ENCODE peak calls at places on chromosomes 4 and X, in six cellular contexts. N is pancreas, E is GM12865, C is K562, U is fibroblast of the aortic adventitia, J is right atrium auricular region. O is an unnamed sample.
A peak's percentile ranks its signal among the peaks of the same experiment; 100 is the strongest.

GRCh38 chr4:129145222-129145730 is 49.3 kb downstream of the C4orf33 start:
- DNase-seq in N (no peak), E (no peak), C (no peak), U (no peak), J (no peak), O (no peak)

GRCh38 chr4:114879916-114880315 is 233.5 kb downstream of the NDST4 start:
- DNase-seq in N (no peak), E (no peak), C (no peak), U (no peak), J (no peak), O (no peak)

GRCh38 chrX:22164770-22165388 is 107.8 kb upstream of the CBLL2 start:
- DNase-seq in N (no peak), E (no peak), C (no peak), U (peak; percentile 28), J (no peak), O (no peak)

GRCh38 chr4:141637565-141637964 is 1.2 kb downstream of the IL15 start:
- DNase-seq in N (no peak), E (peak; percentile 65), C (no peak), U (peak; percentile 31), J (no peak), O (no peak)

GRCh38 chr4:146235654-146236570 is 21.6 kb downstream of the REELD1 start:
- DNase-seq in N (no peak), E (no peak), C (no peak), U (no peak), J (no peak), O (peak; percentile 28)

GRCh38 chr4:54499308-54500074 is 158.3 kb upstream of the KIT start:
- DNase-seq in N (no peak), E (no peak), C (no peak), U (no peak), J (no peak), O (no peak)

GRCh38 chrX:24268786-24269185 is 45.1 kb downstream of the SUPT20HL2 start:
- DNase-seq in N (no peak), E (no peak), C (no peak), U (no peak), J (no peak), O (no peak)

GRCh38 chr4:148004228-148004813 is 272.4 kb downstream of the ARHGAP10 start:
- DNase-seq in N (no peak), E (peak; percentile 26), C (no peak), U (peak; percentile 60), J (no peak), O (peak; percentile 31)

GRCh38 chr4:166309286-166309685 is 436.2 kb downstream of the TLL1 start:
- DNase-seq in N (no peak), E (no peak), C (no peak), U (no peak), J (no peak), O (no peak)

GRCh38 chrX:131704136-131704695 is 160.3 kb downstream of the OR13H1 start:
- DNase-seq in N (peak; percentile 87), E (peak; percentile 34), C (no peak), U (peak; percentile 96), J (peak; percentile 76), O (no peak)

GRCh38 chr4:87543835-87544461 is 14.8 kb upstream of the SPARCL1 start:
- DNase-seq in N (no peak), E (peak; percentile 11), C (peak; percentile 14), U (peak; percentile 75), J (no peak), O (no peak)

GRCh38 chr4:183132081-183132480 is 33.0 kb downstream of the WWC2 start:
- DNase-seq in N (no peak), E (no peak), C (no peak), U (no peak), J (no peak), O (no peak)

GRCh38 chr4:106320235-106320634 is 3.9 kb downstream of the AIMP1 start:
- DNase-seq in N (no peak), E (no peak), C (no peak), U (no peak), J (no peak), O (no peak)

GRCh38 chr4:106317815-106318214 is 1.5 kb downstream of the AIMP1 start:
- DNase-seq in N (no peak), E (no peak), C (no peak), U (no peak), J (no peak), O (no peak)

GRCh38 chr4:106316773-106317409 is 541 bp downstream of the AIMP1 start:
- DNase-seq in N (no peak), E (peak; percentile 8), C (peak; percentile 25), U (no peak), J (no peak), O (no peak)

GRCh38 chr4:106315968-106316772 is at the start of the genes AIMP1 and TBCK:
- DNase-seq in N (peak; percentile 90), E (peak; percentile 94), C (peak; percentile 78), U (peak; percentile 92), J (peak; percentile 92), O (peak; percentile 87)

GRCh38 chr4:106318511-106318910 is 2.2 kb downstream of the AIMP1 start:
- DNase-seq in N (no peak), E (no peak), C (no peak), U (no peak), J (no peak), O (no peak)
- H3K4me3 ChIP-seq in N (no peak overlapping the region), E (no peak overlapping the region), C (no peak overlapping the region), U (no peak overlapping the region), J (no peak overlapping the region), O (no peak overlapping the region)

GRCh38 chr4:7960790-7961655 is 21.4 kb upstream of the AFAP1 start:
- DNase-seq in N (no peak), E (peak; percentile 41), C (no peak), U (peak; percentile 100), J (no peak), O (no peak)
- H3K4me3 ChIP-seq in N (no peak overlapping the region), E (no peak overlapping the region), C (no peak overlapping the region), U (no peak overlapping the region), J (no peak overlapping the region), O (no peak overlapping the region)

GRCh38 chrX:1389993-1390285 is 2.0 kb downstream of the SLC25A6 start:
- DNase-seq in N (peak; percentile 11), E (no peak), C (no peak), U (no peak), J (peak; percentile 34), O (no peak)
- H3K4me3 ChIP-seq in N (peak overlapping the region; percentile 14), E (no peak overlapping the region), C (peak overlapping the region; percentile 86), U (no peak overlapping the region), J (no peak overlapping the region), O (no peak overlapping the region)

GRCh38 chr4:153929651-153930050 is 140.8 kb upstream of the SFRP2 start:
- DNase-seq in N (no peak), E (no peak), C (no peak), U (no peak), J (no peak), O (no peak)
- H3K4me3 ChIP-seq in N (no peak overlapping the region), E (no peak overlapping the region), C (no peak overlapping the region), U (peak overlapping the region; percentile 25), J (no peak overlapping the region), O (no peak overlapping the region)

GRCh38 chr4:153790962-153791551 is 2.2 kb upstream of the SFRP2 start:
- DNase-seq in N (peak; percentile 76), E (no peak), C (no peak), U (no peak), J (no peak), O (no peak)
- H3K4me3 ChIP-seq in N (peak overlapping the region; percentile 39), E (no peak overlapping the region), C (no peak overlapping the region), U (peak overlapping the region; percentile 5), J (peak overlapping the region; percentile 31), O (no peak overlapping the region)

DNA sequence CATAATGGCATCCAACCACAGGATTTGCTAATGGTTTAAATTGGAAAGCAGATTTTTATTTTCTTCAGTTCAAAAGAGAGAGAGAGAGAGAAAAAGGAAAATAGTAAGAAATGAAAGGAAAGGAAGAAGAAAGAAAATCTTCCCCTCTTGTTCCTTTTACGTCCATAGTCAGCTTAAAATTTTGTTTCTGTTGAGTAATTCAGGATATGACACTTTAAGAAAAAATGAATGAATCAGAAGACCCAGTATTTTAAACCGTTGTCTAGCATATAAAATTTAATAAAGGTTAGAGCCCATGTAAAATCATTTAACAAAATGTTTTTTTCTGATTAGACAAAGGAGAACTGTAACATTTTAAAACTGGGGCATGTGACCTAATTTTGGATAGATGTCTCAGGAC is 391.8 kb upstream of the EPHA5 start:
- DNase-seq in N (no peak), E (no peak), C (no peak), U (peak; percentile 48), J (no peak), O (no peak)
- H3K4me3 ChIP-seq in N (no peak overlapping the region), E (no peak overlapping the region), C (no peak overlapping the region), U (no peak overlapping the region), J (no peak overlapping the region), O (no peak overlapping the region)

GRCh38 chr4:188029114-188029513 is 33.5 kb downstream of the ZFP42 start:
- DNase-seq in N (no peak), E (no peak), C (no peak), U (no peak), J (no peak), O (no peak)

GRCh38 chr4:188032583-188032982 is 37.0 kb downstream of the ZFP42 start:
- DNase-seq in N (no peak), E (no peak), C (no peak), U (no peak), J (no peak), O (no peak)

GRCh38 chr4:188030401-188030800 is 34.8 kb downstream of the ZFP42 start:
- DNase-seq in N (no peak), E (no peak), C (no peak), U (no peak), J (no peak), O (no peak)

GRCh38 chr4:188032170-188032569 is 36.6 kb downstream of the ZFP42 start:
- DNase-seq in N (no peak), E (no peak), C (no peak), U (no peak), J (no peak), O (no peak)

DNA sequence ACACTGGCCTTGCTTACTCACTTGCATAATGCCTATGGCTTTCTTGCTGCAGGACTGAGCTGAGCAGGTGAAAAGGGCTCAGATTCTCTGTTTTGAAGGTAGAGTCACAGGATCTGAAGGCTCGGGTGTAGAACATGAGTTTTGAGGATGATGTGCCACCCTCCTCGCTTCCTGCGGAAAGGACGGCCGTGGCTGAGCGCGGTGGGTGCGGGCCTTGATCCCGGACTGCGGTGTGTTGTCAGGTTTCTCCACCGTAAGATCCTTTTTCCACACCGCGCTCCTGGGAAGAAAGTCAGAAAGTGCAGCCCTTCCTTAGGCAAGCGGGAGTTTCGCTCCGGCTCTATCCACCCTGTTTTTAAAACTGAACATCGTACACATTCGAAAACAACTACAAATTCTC is 36.2 kb downstream of the ZFP42 start:
- DNase-seq in N (no peak), E (no peak), C (no peak), U (no peak), J (no peak), O (no peak)
- H3K4me3 ChIP-seq in N (no peak overlapping the region), E (no peak overlapping the region), C (no peak overlapping the region), U (no peak overlapping the region), J (no peak overlapping the region), O (no peak overlapping the region)

DNA sequence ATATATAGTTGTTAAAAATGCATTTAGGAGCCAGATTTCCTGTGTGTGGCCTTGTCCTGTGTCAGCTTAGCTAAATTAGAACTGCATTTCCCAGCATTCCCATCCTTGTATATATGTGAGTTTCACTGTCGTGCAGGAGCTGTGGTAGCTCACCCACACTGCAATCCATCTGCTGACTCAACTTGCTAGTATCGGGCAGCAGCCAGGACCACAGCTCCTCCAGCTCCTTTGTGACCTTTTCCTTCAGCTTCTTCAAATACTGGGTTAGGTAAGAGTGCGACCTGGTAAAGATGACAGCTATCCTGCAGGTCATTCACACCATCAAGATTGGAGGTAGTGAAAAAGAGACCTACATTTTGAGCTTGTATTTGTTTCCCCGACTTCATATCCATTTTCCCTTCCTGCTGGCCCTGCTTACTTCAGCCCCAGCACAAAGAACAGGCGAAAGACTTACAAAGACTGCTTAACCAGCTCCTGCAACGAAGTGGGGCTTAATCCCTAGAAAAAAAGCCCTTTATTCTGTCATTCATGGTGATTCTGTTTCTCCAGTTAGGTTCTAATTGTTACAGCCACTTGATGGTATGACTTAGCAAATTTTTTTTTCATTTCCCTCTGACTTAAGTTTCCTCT is 11.4 kb downstream of the ASIC5 start:
- DNase-seq in N (no peak), E (peak; percentile 47), C (no peak), U (peak; percentile 30), J (no peak), O (no peak)
- H3K4me3 ChIP-seq in N (no peak overlapping the region), E (peak overlapping the region; percentile 34), C (no peak overlapping the region), U (no peak overlapping the region), J (no peak overlapping the region), O (no peak overlapping the region)